ENCODE peak calls at places on chromosome 12, in eight cellular contexts. One of them, this sample, is unnamed.

GRCh38 chr12:94172973-94173372 is 24.6 kb downstream of the PLXNC1 start:
- DNase-seq in activated B cell treated with CpG ODN at 0.5 μM for 24 hours: no peak
- DNase-seq in GM04504: peak; percentile 88
- DNase-seq in COR-L47: no peak
- DNase-seq in stimulated activated CD4-positive, alpha-beta T cell treated with anti-CD3 and anti-CD28 coated beads, Interleukin-12 subunit alpha, Interleukin-12 subunit beta, amount 100 ng/mL, for 24 hours: no peak
- DNase-seq in A549: no peak
- DNase-seq in MCF 10A: peak; percentile 93
- DNase-seq in renal cortical epithelial cell: no peak
- DNase-seq in this sample: no peak

GRCh38 chr12:26091837-26092236 is 33.0 kb downstream of the BHLHE41 start:
- DNase-seq in activated B cell treated with CpG ODN at 0.5 μM for 24 hours: no peak
- DNase-seq in GM04504: no peak
- DNase-seq in COR-L47: no peak
- DNase-seq in stimulated activated CD4-positive, alpha-beta T cell treated with anti-CD3 and anti-CD28 coated beads, Interleukin-12 subunit alpha, Interleukin-12 subunit beta, amount 100 ng/mL, for 24 hours: no peak
- DNase-seq in A549: no peak
- DNase-seq in MCF 10A: no peak
- DNase-seq in renal cortical epithelial cell: no peak
- DNase-seq in this sample: no peak

GRCh38 chr12:96303656-96304055 is 96.6 kb downstream of the CDK17 start:
- DNase-seq in activated B cell treated with CpG ODN at 0.5 μM for 24 hours: no peak
- DNase-seq in GM04504: no peak
- DNase-seq in COR-L47: peak; percentile 13
- DNase-seq in stimulated activated CD4-positive, alpha-beta T cell treated with anti-CD3 and anti-CD28 coated beads, Interleukin-12 subunit alpha, Interleukin-12 subunit beta, amount 100 ng/mL, for 24 hours: no peak
- DNase-seq in A549: no peak
- DNase-seq in MCF 10A: no peak
- DNase-seq in renal cortical epithelial cell: no peak
- DNase-seq in this sample: no peak

GRCh38 chr12:94678396-94678795 is 28.0 kb upstream of the TMCC3 start:
- DNase-seq in activated B cell treated with CpG ODN at 0.5 μM for 24 hours: no peak
- DNase-seq in GM04504: no peak
- DNase-seq in COR-L47: no peak
- DNase-seq in stimulated activated CD4-positive, alpha-beta T cell treated with anti-CD3 and anti-CD28 coated beads, Interleukin-12 subunit alpha, Interleukin-12 subunit beta, amount 100 ng/mL, for 24 hours: no peak
- DNase-seq in A549: no peak
- DNase-seq in MCF 10A: no peak
- DNase-seq in renal cortical epithelial cell: no peak
- DNase-seq in this sample: no peak

GRCh38 chr12:121295746-121296617 is 527 bp downstream of the CAMKK2 start:
- DNase-seq in activated B cell treated with CpG ODN at 0.5 μM for 24 hours: peak; percentile 22
- DNase-seq in GM04504: no peak
- DNase-seq in COR-L47: peak; percentile 11
- DNase-seq in stimulated activated CD4-positive, alpha-beta T cell treated with anti-CD3 and anti-CD28 coated beads, Interleukin-12 subunit alpha, Interleukin-12 subunit beta, amount 100 ng/mL, for 24 hours: peak; percentile 33
- DNase-seq in A549: peak; percentile 25
- DNase-seq in MCF 10A: peak; percentile 30
- DNase-seq in renal cortical epithelial cell: no peak
- DNase-seq in this sample: no peak

GRCh38 chr12:96506776-96507175 is 17.4 kb downstream of the CFAP54 start:
- DNase-seq in activated B cell treated with CpG ODN at 0.5 μM for 24 hours: no peak
- DNase-seq in GM04504: no peak
- DNase-seq in COR-L47: no peak
- DNase-seq in stimulated activated CD4-positive, alpha-beta T cell treated with anti-CD3 and anti-CD28 coated beads, Interleukin-12 subunit alpha, Interleukin-12 subunit beta, amount 100 ng/mL, for 24 hours: no peak
- DNase-seq in A549: no peak
- DNase-seq in MCF 10A: no peak
- DNase-seq in renal cortical epithelial cell: no peak
- DNase-seq in this sample: no peak

GRCh38 chr12:39606712-39607423 is 12.7 kb downstream of the ABCD2 start:
- DNase-seq in activated B cell treated with CpG ODN at 0.5 μM for 24 hours: no peak
- DNase-seq in GM04504: no peak
- DNase-seq in COR-L47: no peak
- DNase-seq in stimulated activated CD4-positive, alpha-beta T cell treated with anti-CD3 and anti-CD28 coated beads, Interleukin-12 subunit alpha, Interleukin-12 subunit beta, amount 100 ng/mL, for 24 hours: no peak
- DNase-seq in A549: no peak
- DNase-seq in MCF 10A: no peak
- DNase-seq in renal cortical epithelial cell: no peak
- DNase-seq in this sample: no peak

GRCh38 chr12:56128669-56129209 is 672 bp downstream of the ESYT1 start:
- DNase-seq in activated B cell treated with CpG ODN at 0.5 μM for 24 hours: no peak
- DNase-seq in GM04504: no peak
- DNase-seq in COR-L47: no peak
- DNase-seq in stimulated activated CD4-positive, alpha-beta T cell treated with anti-CD3 and anti-CD28 coated beads, Interleukin-12 subunit alpha, Interleukin-12 subunit beta, amount 100 ng/mL, for 24 hours: no peak
- DNase-seq in A549: peak; percentile 29
- DNase-seq in MCF 10A: peak; percentile 44
- DNase-seq in renal cortical epithelial cell: no peak
- DNase-seq in this sample: no peak

GRCh38 chr12:27970391-27970980 is 2.0 kb downstream of the PTHLH start:
- DNase-seq in activated B cell treated with CpG ODN at 0.5 μM for 24 hours: no peak
- DNase-seq in GM04504: no peak
- DNase-seq in COR-L47: no peak
- DNase-seq in stimulated activated CD4-positive, alpha-beta T cell treated with anti-CD3 and anti-CD28 coated beads, Interleukin-12 subunit alpha, Interleukin-12 subunit beta, amount 100 ng/mL, for 24 hours: no peak
- DNase-seq in A549: no peak
- DNase-seq in MCF 10A: no peak
- DNase-seq in renal cortical epithelial cell: no peak
- DNase-seq in this sample: no peak

GRCh38 chr12:26274441-26275312 is 79.3 kb downstream of the SSPN start:
- DNase-seq in activated B cell treated with CpG ODN at 0.5 μM for 24 hours: peak; percentile 43
- DNase-seq in GM04504: peak; percentile 97
- DNase-seq in COR-L47: no peak
- DNase-seq in stimulated activated CD4-positive, alpha-beta T cell treated with anti-CD3 and anti-CD28 coated beads, Interleukin-12 subunit alpha, Interleukin-12 subunit beta, amount 100 ng/mL, for 24 hours: peak; percentile 35
- DNase-seq in A549: peak; percentile 91
- DNase-seq in MCF 10A: peak; percentile 99
- DNase-seq in renal cortical epithelial cell: peak; percentile 100
- DNase-seq in this sample: peak; percentile 27

GRCh38 chr12:103955811-103956514 is 9.7 kb upstream of the TDG start:
- DNase-seq in activated B cell treated with CpG ODN at 0.5 μM for 24 hours: no peak
- DNase-seq in GM04504: no peak
- DNase-seq in COR-L47: no peak
- DNase-seq in stimulated activated CD4-positive, alpha-beta T cell treated with anti-CD3 and anti-CD28 coated beads, Interleukin-12 subunit alpha, Interleukin-12 subunit beta, amount 100 ng/mL, for 24 hours: no peak
- DNase-seq in A549: no peak
- DNase-seq in MCF 10A: peak; percentile 20
- DNase-seq in renal cortical epithelial cell: no peak
- DNase-seq in this sample: no peak

GRCh38 chr12:11576104-11576503 is 73.4 kb upstream of the ETV6 start:
- DNase-seq in activated B cell treated with CpG ODN at 0.5 μM for 24 hours: no peak
- DNase-seq in GM04504: no peak
- DNase-seq in COR-L47: no peak
- DNase-seq in stimulated activated CD4-positive, alpha-beta T cell treated with anti-CD3 and anti-CD28 coated beads, Interleukin-12 subunit alpha, Interleukin-12 subunit beta, amount 100 ng/mL, for 24 hours: peak; percentile 37
- DNase-seq in A549: no peak
- DNase-seq in MCF 10A: peak; percentile 99
- DNase-seq in renal cortical epithelial cell: peak; percentile 92
- DNase-seq in this sample: no peak

GRCh38 chr12:126936181-126936851 is 1330.7 kb upstream of the TMEM132C start:
- DNase-seq in activated B cell treated with CpG ODN at 0.5 μM for 24 hours: no peak
- DNase-seq in GM04504: no peak
- DNase-seq in COR-L47: no peak
- DNase-seq in stimulated activated CD4-positive, alpha-beta T cell treated with anti-CD3 and anti-CD28 coated beads, Interleukin-12 subunit alpha, Interleukin-12 subunit beta, amount 100 ng/mL, for 24 hours: no peak
- DNase-seq in A549: no peak
- DNase-seq in MCF 10A: peak; percentile 81
- DNase-seq in renal cortical epithelial cell: no peak
- DNase-seq in this sample: no peak

GRCh38 chr12:126425264-126425663 is 1360.0 kb downstream of the AACS start:
- DNase-seq in activated B cell treated with CpG ODN at 0.5 μM for 24 hours: no peak
- DNase-seq in GM04504: no peak
- DNase-seq in COR-L47: no peak
- DNase-seq in stimulated activated CD4-positive, alpha-beta T cell treated with anti-CD3 and anti-CD28 coated beads, Interleukin-12 subunit alpha, Interleukin-12 subunit beta, amount 100 ng/mL, for 24 hours: no peak
- DNase-seq in A549: no peak
- DNase-seq in MCF 10A: no peak
- DNase-seq in renal cortical epithelial cell: no peak
- DNase-seq in this sample: no peak